ENCODE peak calls at places on chromosomes 13 and 19, in four cellular contexts. One of them, this sample, is unnamed. For H3K4me1, the result is how much of the 10 kb centered on the place peaks cover.

GRCh38 chr13:40652588-40652940 is 13.9 kb downstream of the FOXO1 start:
- DNase-seq in SJSA1: no peak
- DNase-seq in CD4-positive, CD25-positive, alpha-beta regulatory T cell: peak
- DNase-seq in keratinocyte: no peak
- DNase-seq in this sample: no peak

GRCh38 chr13:99983401-99984133 is 2.0 kb downstream of the ZIC2 start:
- DNase-seq in CD4-positive, CD25-positive, alpha-beta regulatory T cell: no peak
- DNase-seq in keratinocyte: no peak
- DNase-seq in SJSA1: no peak
- DNase-seq in this sample: peak

GRCh38 chr13:91399189-91400093 is 1.0 kb downstream of the GPC5 start:
- DNase-seq in keratinocyte: no peak
- DNase-seq in CD4-positive, CD25-positive, alpha-beta regulatory T cell: peak
- DNase-seq in SJSA1: no peak
- DNase-seq in this sample: no peak

GRCh38 chr19:45947926-45948325 is 25.7 kb downstream of the NOVA2 start:
- DNase-seq in keratinocyte: no peak
- DNase-seq in SJSA1: no peak
- DNase-seq in CD4-positive, CD25-positive, alpha-beta regulatory T cell: no peak
- DNase-seq in this sample: no peak

GRCh38 chr13:44868397-44868796 is 120.9 kb downstream of the NUFIP1 start:
- DNase-seq in CD4-positive, CD25-positive, alpha-beta regulatory T cell: no peak
- DNase-seq in SJSA1: no peak
- DNase-seq in keratinocyte: no peak
- DNase-seq in this sample: no peak

GRCh38 chr13:79318664-79319063 is 87.4 kb downstream of the RBM26 start:
- DNase-seq in SJSA1: no peak
- DNase-seq in CD4-positive, CD25-positive, alpha-beta regulatory T cell: no peak
- DNase-seq in keratinocyte: no peak
- DNase-seq in this sample: no peak

GRCh38 chr13:79442706-79443105 is 36.7 kb upstream of the RBM26 start:
- DNase-seq in CD4-positive, CD25-positive, alpha-beta regulatory T cell: no peak
- DNase-seq in SJSA1: no peak
- DNase-seq in keratinocyte: no peak
- DNase-seq in this sample: no peak

GRCh38 chr13:71590654-71591148 is 276.3 kb downstream of the DACH1 start:
- DNase-seq in CD4-positive, CD25-positive, alpha-beta regulatory T cell: no peak
- DNase-seq in keratinocyte: no peak
- DNase-seq in SJSA1: no peak
- DNase-seq in this sample: no peak

GRCh38 chr13:43698743-43699142 is 88.0 kb downstream of the ENOX1 start:
- DNase-seq in SJSA1: no peak
- DNase-seq in CD4-positive, CD25-positive, alpha-beta regulatory T cell: no peak
- DNase-seq in keratinocyte: no peak
- DNase-seq in this sample: no peak

GRCh38 chr13:44199627-44200207 is 173.9 kb upstream of the SERP2 start:
- DNase-seq in SJSA1: no peak
- DNase-seq in keratinocyte: no peak
- DNase-seq in CD4-positive, CD25-positive, alpha-beta regulatory T cell: no peak
- DNase-seq in this sample: no peak

GRCh38 chr19:2041436-2041685 is 9.7 kb downstream of the MKNK2 start:
- DNase-seq in CD4-positive, CD25-positive, alpha-beta regulatory T cell: no peak
- DNase-seq in keratinocyte: no peak
- DNase-seq in SJSA1: no peak
- DNase-seq in this sample: no peak

GRCh38 chr19:42333018-42333417 is 7.6 kb downstream of the MEGF8 start:
- DNase-seq in SJSA1: no peak
- DNase-seq in CD4-positive, CD25-positive, alpha-beta regulatory T cell: no peak
- DNase-seq in keratinocyte: no peak
- DNase-seq in this sample: no peak
- H3K4me1 ChIP-seq in SJSA1: under half
- H3K4me1 ChIP-seq in CD4-positive, CD25-positive, alpha-beta regulatory T cell: under half
- H3K4me1 ChIP-seq in keratinocyte: under half
- H3K4me1 ChIP-seq in this sample: under half

GRCh38 chr19:44723952-44724319 is 24.6 kb upstream of the BCL3 start:
- DNase-seq in CD4-positive, CD25-positive, alpha-beta regulatory T cell: peak
- DNase-seq in SJSA1: peak
- DNase-seq in keratinocyte: no peak
- DNase-seq in this sample: peak
- H3K4me1 ChIP-seq in CD4-positive, CD25-positive, alpha-beta regulatory T cell: under half
- H3K4me1 ChIP-seq in SJSA1: under half
- H3K4me1 ChIP-seq in keratinocyte: under half
- H3K4me1 ChIP-seq in this sample: under half

DNA sequence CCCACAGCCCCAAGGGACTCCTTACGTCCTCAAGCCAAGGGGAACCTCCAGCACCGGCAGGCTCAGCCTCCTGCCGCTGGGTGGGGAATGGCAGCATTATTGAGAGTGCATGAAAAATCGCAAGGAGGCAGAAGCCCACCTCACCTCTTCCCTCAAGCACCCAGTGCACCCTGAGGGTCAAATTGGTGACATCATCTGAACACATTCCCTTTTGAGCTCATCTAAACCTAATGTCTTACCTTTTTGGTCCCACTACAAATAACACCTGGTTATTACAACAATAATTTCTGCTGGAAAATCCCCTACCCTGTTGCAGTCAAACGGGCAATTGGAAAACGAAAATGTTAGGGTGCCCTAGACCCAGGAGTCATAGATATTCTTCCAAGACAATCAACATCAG is 12.2 kb upstream of the POP4 start:
- DNase-seq in keratinocyte: no peak
- DNase-seq in SJSA1: no peak
- DNase-seq in CD4-positive, CD25-positive, alpha-beta regulatory T cell: no peak
- DNase-seq in this sample: no peak
- H3K4me1 ChIP-seq in keratinocyte: under half
- H3K4me1 ChIP-seq in SJSA1: under half
- H3K4me1 ChIP-seq in CD4-positive, CD25-positive, alpha-beta regulatory T cell: under half
- H3K4me1 ChIP-seq in this sample: under half

GRCh38 chr13:50127017-50127725 is 111.9 kb downstream of the KCNRG start:
- DNase-seq in SJSA1: no peak
- DNase-seq in CD4-positive, CD25-positive, alpha-beta regulatory T cell: peak
- DNase-seq in keratinocyte: no peak
- DNase-seq in this sample: no peak
- H3K4me1 ChIP-seq in SJSA1: under half
- H3K4me1 ChIP-seq in CD4-positive, CD25-positive, alpha-beta regulatory T cell: half or more
- H3K4me1 ChIP-seq in keratinocyte: under half
- H3K4me1 ChIP-seq in this sample: under half

DNA sequence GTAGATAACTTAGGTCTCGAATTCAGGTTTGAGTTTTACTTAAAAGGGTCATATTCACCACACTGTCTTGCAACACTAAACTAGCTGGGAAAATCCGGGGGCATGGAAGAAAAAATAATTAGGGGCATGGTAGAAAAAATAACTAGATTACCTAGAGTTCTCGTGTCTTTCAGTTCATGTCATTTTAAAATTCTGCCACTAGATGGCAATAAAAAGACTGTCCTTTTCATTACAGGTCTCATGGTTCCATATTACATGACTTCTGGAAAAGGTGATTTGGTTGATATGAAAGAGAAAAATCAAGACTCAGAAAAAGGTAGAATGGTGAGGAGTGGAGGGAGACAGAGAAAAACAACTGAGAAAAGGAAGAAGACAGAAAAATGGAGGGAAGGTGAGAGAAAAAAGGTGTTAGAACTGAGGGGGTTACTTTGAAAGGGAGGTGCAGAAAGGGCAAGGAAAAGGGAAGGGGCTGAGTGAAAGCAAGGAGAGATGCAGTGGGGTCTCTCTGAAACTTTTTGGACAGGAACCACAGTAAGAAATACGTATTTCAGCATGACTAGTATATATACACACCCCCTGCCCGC is 299.0 kb downstream of the KLF12 start:
- DNase-seq in CD4-positive, CD25-positive, alpha-beta regulatory T cell: peak
- DNase-seq in SJSA1: peak
- DNase-seq in keratinocyte: no peak
- DNase-seq in this sample: peak
- H3K4me1 ChIP-seq in CD4-positive, CD25-positive, alpha-beta regulatory T cell: under half
- H3K4me1 ChIP-seq in SJSA1: under half
- H3K4me1 ChIP-seq in keratinocyte: under half
- H3K4me1 ChIP-seq in this sample: under half

DNA sequence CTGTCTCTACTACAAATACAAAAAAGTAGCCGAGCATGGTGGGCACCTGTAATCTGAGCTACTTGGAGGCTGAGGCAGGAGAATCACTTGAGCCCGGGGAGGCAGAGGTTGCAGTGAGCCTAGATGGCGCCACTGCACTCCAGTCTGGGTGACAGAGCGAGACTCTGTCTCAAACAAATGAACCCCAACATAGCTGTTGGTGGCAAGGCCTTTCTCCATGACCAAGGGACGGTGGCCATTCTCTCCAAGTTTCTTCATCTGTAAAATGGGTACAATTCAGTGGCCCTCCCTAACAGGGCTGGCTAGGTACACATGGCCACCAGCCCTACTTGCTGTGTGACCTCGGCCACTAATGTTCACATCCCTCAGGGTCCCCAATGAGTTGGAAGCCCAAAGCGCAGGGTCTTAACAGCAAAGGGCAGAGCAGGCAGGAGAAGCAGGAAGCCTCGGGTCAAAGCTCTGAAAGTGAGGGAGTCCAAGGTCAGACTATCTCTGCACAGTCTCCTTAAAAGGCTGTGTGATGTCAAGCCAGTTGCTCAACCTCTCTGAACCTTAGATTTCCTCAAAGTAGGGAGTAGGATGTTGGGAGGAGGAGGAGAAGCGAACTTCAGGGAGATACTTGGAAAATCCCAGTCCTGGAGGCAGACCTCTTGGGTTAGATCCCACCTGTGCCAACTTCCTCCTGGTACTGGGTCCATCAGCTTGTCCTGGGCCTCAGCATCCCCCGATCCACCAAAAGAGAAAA is 2.7 kb downstream of the JUND start:
- DNase-seq in CD4-positive, CD25-positive, alpha-beta regulatory T cell: peak
- DNase-seq in keratinocyte: no peak
- DNase-seq in SJSA1: no peak
- DNase-seq in this sample: no peak
- H3K4me1 ChIP-seq in CD4-positive, CD25-positive, alpha-beta regulatory T cell: half or more
- H3K4me1 ChIP-seq in keratinocyte: under half
- H3K4me1 ChIP-seq in SJSA1: under half
- H3K4me1 ChIP-seq in this sample: under half

GRCh38 chr19:58277197-58277596 is 1.6 kb upstream of the ZNF8 start:
- DNase-seq in keratinocyte: no peak
- DNase-seq in CD4-positive, CD25-positive, alpha-beta regulatory T cell: no peak
- DNase-seq in SJSA1: no peak
- DNase-seq in this sample: no peak

GRCh38 chr19:58279042-58279924 is 528 bp downstream of the ZNF8 start:
- DNase-seq in CD4-positive, CD25-positive, alpha-beta regulatory T cell: no peak
- DNase-seq in keratinocyte: no peak
- DNase-seq in SJSA1: no peak
- DNase-seq in this sample: peak

GRCh38 chr19:58279925-58280316 is 1.2 kb downstream of the ZNF8 start:
- DNase-seq in SJSA1: no peak
- DNase-seq in CD4-positive, CD25-positive, alpha-beta regulatory T cell: no peak
- DNase-seq in keratinocyte: no peak
- DNase-seq in this sample: no peak

GRCh38 chr19:58278156-58279041 is at the start of gene ZNF8:
- DNase-seq in CD4-positive, CD25-positive, alpha-beta regulatory T cell: peak
- DNase-seq in SJSA1: peak
- DNase-seq in keratinocyte: peak
- DNase-seq in this sample: peak

GRCh38 chr19:58277748-58278147 is 1.0 kb upstream of the ZNF8 start:
- DNase-seq in CD4-positive, CD25-positive, alpha-beta regulatory T cell: no peak
- DNase-seq in keratinocyte: no peak
- DNase-seq in SJSA1: no peak
- DNase-seq in this sample: no peak
- H3K4me1 ChIP-seq in CD4-positive, CD25-positive, alpha-beta regulatory T cell: under half
- H3K4me1 ChIP-seq in keratinocyte: under half
- H3K4me1 ChIP-seq in SJSA1: under half
- H3K4me1 ChIP-seq in this sample: under half

GRCh38 chr19:53989600-53990533 is 1.6 kb upstream of the CACNG6 start:
- DNase-seq in CD4-positive, CD25-positive, alpha-beta regulatory T cell: no peak
- DNase-seq in SJSA1: no peak
- DNase-seq in keratinocyte: no peak
- DNase-seq in this sample: no peak
- H3K4me1 ChIP-seq in CD4-positive, CD25-positive, alpha-beta regulatory T cell: under half
- H3K4me1 ChIP-seq in SJSA1: under half
- H3K4me1 ChIP-seq in keratinocyte: under half
- H3K4me1 ChIP-seq in this sample: under half

DNA sequence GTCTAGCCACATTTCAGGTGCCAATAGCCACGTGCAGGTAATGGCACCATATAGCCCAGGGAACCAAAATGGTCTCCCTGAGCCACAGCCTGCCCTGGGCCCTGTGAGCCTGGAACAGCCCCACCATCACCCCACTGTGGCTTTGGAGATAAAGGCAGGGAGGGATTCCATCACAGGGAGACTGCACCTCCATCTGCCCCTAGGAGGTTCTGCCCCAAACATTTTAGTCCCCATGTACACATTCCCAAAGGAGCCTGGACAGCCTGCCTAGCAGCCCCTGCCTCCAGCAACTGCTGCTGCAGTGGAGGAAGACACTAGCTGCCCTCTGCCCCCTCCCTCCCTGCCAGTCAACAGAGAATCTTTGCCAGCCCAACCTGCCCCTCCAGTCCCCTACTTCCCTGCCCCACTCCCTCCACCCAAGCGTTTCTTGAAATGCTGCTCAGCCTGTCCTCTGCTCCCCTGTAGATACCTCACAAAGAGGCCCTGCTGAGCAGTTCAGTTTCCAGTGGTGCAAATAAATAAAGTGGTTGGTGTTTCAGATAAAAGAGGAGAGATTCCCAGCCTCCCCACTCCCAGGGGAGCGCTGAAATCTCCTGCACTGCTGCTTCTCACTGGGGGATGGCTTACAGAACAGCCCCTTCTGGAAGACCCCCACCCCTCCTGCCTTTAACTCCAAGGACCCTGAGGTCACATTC is 921.8 kb downstream of the UQCRFS1 start:
- DNase-seq in CD4-positive, CD25-positive, alpha-beta regulatory T cell: no peak
- DNase-seq in keratinocyte: no peak
- DNase-seq in SJSA1: no peak
- DNase-seq in this sample: peak
- H3K4me1 ChIP-seq in CD4-positive, CD25-positive, alpha-beta regulatory T cell: under half
- H3K4me1 ChIP-seq in keratinocyte: under half
- H3K4me1 ChIP-seq in SJSA1: under half
- H3K4me1 ChIP-seq in this sample: under half